ENCODE peak calls at places on chromosomes 4 and X, in seven cellular contexts. N is AG09309, M is adrenal gland, R is NCI-H2081 treated with DMSO at 0.1 percent for 48 hours, H is EL, X is cardiac muscle cell, I is astrocyte. V is an unnamed sample.

GRCh38 chr4:140330311-140330900 is 43.0 kb upstream of the SCOC start:
- DNase-seq in H (peak), I (no peak), M (no peak), X (peak), N (no peak), R (no peak), V (peak)

GRCh38 chrX:626745-627509 is 3.7 kb upstream of the SHOX start:
- DNase-seq in N (no peak), I (no peak), H (peak), X (no peak), M (no peak), R (no peak), V (no peak)

GRCh38 chrX:1027680-1028079 is 184.8 kb downstream of the CRLF2 start:
- DNase-seq in H (no peak), N (no peak), I (no peak), R (no peak), X (no peak), M (no peak), V (no peak)

GRCh38 chrX:13855689-13856425 is 39.0 kb upstream of the GPM6B start:
- DNase-seq in I (peak), N (no peak), M (no peak), R (no peak), H (no peak), X (no peak), V (no peak)

GRCh38 chr4:128660361-128660964 is 149.0 kb upstream of the JADE1 start:
- DNase-seq in M (no peak), R (no peak), N (peak), H (no peak), X (no peak), I (peak), V (peak)

GRCh38 chr4:2257361-2258001 is 4.4 kb downstream of the MXD4 start:
- DNase-seq in I (no peak), N (no peak), H (no peak), M (peak), R (no peak), X (no peak), V (no peak)

GRCh38 chrX:109925656-109926055 is 77.3 kb upstream of the TMEM164 start:
- DNase-seq in H (no peak), N (no peak), I (no peak), M (no peak), X (no peak), R (no peak), V (no peak)

GRCh38 chrX:40418413-40419195 is 162.2 kb upstream of the ATP6AP2 start:
- DNase-seq in H (no peak), I (peak), R (no peak), M (no peak), N (no peak), X (no peak), V (no peak)

GRCh38 chr4:67928547-67928946 is 34.7 kb downstream of the TMPRSS11A start:
- DNase-seq in X (peak), N (no peak), R (no peak), M (no peak), I (peak), H (no peak), V (peak)

GRCh38 chr4:73764513-73764912 is 24.1 kb downstream of the CXCL8 start:
- DNase-seq in M (no peak), X (no peak), H (no peak), N (no peak), I (peak), R (no peak), V (peak)

V was measured in amniotic epithelial cell.